ENCODE peak calls at places on chromosomes 3 and 15, in seven cellular contexts. Y is MM.1S, C is AG04450, L is GM23338, E is thoracic aorta, V is PC-3, S is heart right ventricle. T is an unnamed sample.

GRCh38 chr15:70361891-70362290 is 264.2 kb upstream of the TLE3 start:
- DNase-seq in Y (no peak), C (no peak), L (no peak), E (no peak), V (no peak), S (no peak), T (no peak)

GRCh38 chr3:55622733-55623132 is 135.6 kb upstream of the WNT5A start:
- DNase-seq in Y (no peak), C (no peak), L (no peak), E (no peak), V (no peak), S (no peak), T (no peak)

GRCh38 chr3:10463191-10464067 is 42.0 kb downstream of the ATP2B2 start:
- DNase-seq in Y (no peak), C (no peak), L (no peak), E (no peak), V (no peak), S (no peak), T (no peak)

GRCh38 chr3:81242871-81243270 is 518.6 kb downstream of the GBE1 start:
- DNase-seq in Y (peak; percentile 45), C (no peak), L (no peak), E (no peak), V (peak; percentile 70), S (no peak), T (no peak)

GRCh38 chr3:109234300-109234699 is 82.0 kb downstream of the DPPA2 start:
- DNase-seq in Y (no peak), C (no peak), L (peak; percentile 74), E (no peak), V (no peak), S (no peak), T (no peak)

GRCh38 chr3:67901681-67902080 is 247.3 kb upstream of the SUCLG2 start:
- DNase-seq in Y (peak; percentile 11), C (no peak), L (peak; percentile 10), E (no peak), V (peak; percentile 13), S (no peak), T (no peak)

GRCh38 chr3:128079823-128080222 is 27.6 kb downstream of the SEC61A1 start:
- DNase-seq in Y (no peak), C (no peak), L (no peak), E (no peak), V (no peak), S (no peak), T (peak; percentile 36)

GRCh38 chr15:43225201-43225949 is 4.6 kb upstream of the EPB42 start:
- DNase-seq in Y (peak; percentile 80), C (peak; percentile 11), L (peak; percentile 93), E (no peak), V (peak; percentile 84), S (no peak), T (no peak)

GRCh38 chr3:68876112-68876713 is 56.1 kb downstream of the TAFA4 start:
- DNase-seq in Y (peak; percentile 74), C (peak; percentile 39), L (peak; percentile 87), E (no peak), V (peak; percentile 66), S (no peak), T (no peak)

DNA sequence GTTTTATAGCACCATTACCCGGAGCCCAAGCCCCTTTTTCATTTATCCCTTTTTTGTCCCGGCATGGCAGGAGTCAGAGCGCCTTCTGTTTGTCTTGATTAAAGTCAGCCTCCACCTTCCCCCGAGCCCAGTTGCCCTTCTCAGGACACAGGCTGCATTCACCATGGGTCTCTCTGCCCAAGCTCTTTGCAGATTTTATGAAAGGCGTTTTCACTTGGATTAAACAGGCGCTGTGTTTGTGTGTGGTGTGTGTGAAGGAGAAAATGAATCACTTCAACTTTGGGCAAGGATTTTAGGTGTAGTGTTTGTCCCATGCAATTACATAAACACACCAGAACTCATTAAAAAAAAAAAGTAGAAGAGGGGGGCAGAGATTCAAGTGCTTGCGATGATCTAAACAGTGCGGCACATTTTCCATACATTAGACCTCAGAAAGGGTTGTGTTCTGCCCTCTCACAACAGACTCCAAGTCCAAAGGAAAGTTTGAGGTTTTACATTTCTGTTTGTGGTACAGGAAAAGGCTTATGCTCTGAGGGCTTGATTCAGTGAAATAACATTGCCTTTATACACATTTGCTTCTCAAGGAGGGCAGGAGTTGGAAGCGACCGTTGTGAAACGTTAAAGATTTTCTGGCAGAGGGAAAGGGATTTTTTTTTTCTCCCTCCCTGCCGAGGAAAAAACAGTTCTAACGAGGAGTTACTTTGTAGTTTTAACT is 14.5 kb upstream of the IL16 start:
- DNase-seq in Y (no peak), C (no peak), L (no peak), E (no peak), V (no peak), S (no peak), T (no peak)
- H3K4me3 ChIP-seq in Y (no peak overlapping the region), C (peak overlapping the region; percentile 63), L (no peak overlapping the region), E (peak overlapping the region; percentile 47), V (no peak overlapping the region), S (peak overlapping the region; percentile 43), T (peak overlapping the region; percentile 39)

GRCh38 chr15:58552505-58553364 is 120.9 kb downstream of the LIPC start:
- DNase-seq in Y (no peak), C (no peak), L (no peak), E (no peak), V (no peak), S (no peak), T (no peak)

GRCh38 chr15:58553365-58553918 is 121.7 kb downstream of the LIPC start:
- DNase-seq in Y (peak; percentile 29), C (no peak), L (no peak), E (no peak), V (no peak), S (no peak), T (no peak)

GRCh38 chr15:58549780-58550064 is 117.9 kb downstream of the LIPC start:
- DNase-seq in Y (no peak), C (no peak), L (no peak), E (no peak), V (no peak), S (no peak), T (no peak)

GRCh38 chr15:58551084-58551763 is 119.4 kb downstream of the LIPC start:
- DNase-seq in Y (no peak), C (no peak), L (no peak), E (no peak), V (no peak), S (no peak), T (no peak)

GRCh38 chr15:58551764-58552504 is 120.1 kb downstream of the LIPC start:
- DNase-seq in Y (no peak), C (peak; percentile 90), L (peak; percentile 47), E (no peak), V (peak; percentile 70), S (no peak), T (no peak)
- H3K27ac ChIP-seq in Y (no peak overlapping the region), C (peak overlapping the region; percentile 92), L (no peak overlapping the region), E (no peak overlapping the region), V (peak overlapping the region; percentile 66), S (no peak overlapping the region), T (peak overlapping the region; percentile 48)

GRCh38 chr3:53042654-53043053 is 3.2 kb downstream of the SFMBT1 start:
- DNase-seq in Y (no peak), C (no peak), L (no peak), E (no peak), V (no peak), S (no peak), T (no peak)

GRCh38 chr3:53043738-53044137 is 2.1 kb downstream of the SFMBT1 start:
- DNase-seq in Y (no peak), C (no peak), L (no peak), E (no peak), V (no peak), S (no peak), T (no peak)

GRCh38 chr3:53039376-53039752 is 6.5 kb downstream of the SFMBT1 start:
- DNase-seq in Y (no peak), C (no peak), L (no peak), E (no peak), V (no peak), S (no peak), T (no peak)

GRCh38 chr3:53038679-53039375 is 7.0 kb downstream of the SFMBT1 start:
- DNase-seq in Y (no peak), C (no peak), L (no peak), E (no peak), V (no peak), S (no peak), T (no peak)

DNA sequence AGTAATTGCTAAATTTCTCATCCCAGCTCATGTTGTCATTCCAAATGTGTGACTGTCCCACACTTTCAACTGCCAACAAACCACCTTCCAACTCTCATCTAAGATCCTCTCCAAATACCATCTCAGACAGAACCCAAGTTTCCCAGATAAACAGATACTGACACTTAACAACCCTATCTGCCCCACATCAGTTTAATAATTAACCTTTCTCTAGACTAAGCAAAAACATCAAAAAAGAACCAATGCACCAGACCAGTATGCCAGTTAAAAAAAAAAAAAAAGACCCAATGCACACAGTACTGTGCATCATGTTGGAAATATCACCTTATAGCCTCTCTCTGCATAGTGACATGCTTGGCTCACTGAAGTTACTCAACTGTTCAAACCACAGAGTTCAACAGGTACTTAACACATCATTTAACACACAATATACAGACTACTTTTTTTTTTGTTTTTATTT is 5.5 kb downstream of the SFMBT1 start:
- DNase-seq in Y (no peak), C (no peak), L (no peak), E (no peak), V (peak; percentile 64), S (no peak), T (no peak)
- TF ChIP-seq CTCF in Y (no peak), C (no peak), L (no peak), E (no peak), V (no peak), S (no peak), T (no peak)

DNA sequence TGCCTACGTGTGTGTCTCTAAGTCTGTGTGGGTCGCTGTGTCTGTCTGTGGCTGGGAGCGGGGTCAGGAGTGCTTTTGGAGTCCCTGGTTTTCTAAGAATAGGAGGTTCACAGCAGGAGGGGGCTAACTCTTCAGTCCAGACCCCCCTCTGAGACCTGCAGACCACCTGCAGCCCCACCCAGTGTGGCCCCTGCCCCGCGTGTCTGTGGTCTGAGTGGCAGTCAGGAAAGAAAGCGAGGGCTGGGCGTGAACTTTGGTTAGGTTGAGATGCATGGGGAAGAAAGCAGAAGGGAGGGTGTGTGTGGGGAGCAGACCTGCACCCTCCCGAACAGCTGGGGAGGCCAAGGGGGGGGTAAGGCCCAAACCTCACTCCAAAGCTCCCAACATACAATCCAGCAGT is 144.9 kb upstream of the TPM1 start:
- DNase-seq in Y (no peak), C (no peak), L (no peak), E (no peak), V (no peak), S (no peak), T (no peak)
- H3K4me3 ChIP-seq in Y (no peak overlapping the region), C (no peak overlapping the region), L (no peak overlapping the region), E (no peak overlapping the region), V (peak overlapping the region; percentile 43), S (no peak overlapping the region), T (peak overlapping the region; percentile 27)

T was measured in sigmoid colon.